ENCODE peak calls at places on chromosomes 13 and 19, in four cellular contexts. B is PC-3, U is mammary epithelial cell, R is cardiac muscle cell. W is an unnamed sample.

GRCh38 chr13:26531751-26532150 is 25.7 kb upstream of the WASF3 start:
- DNase-seq in R (no peak), U (no peak), B (no peak), W (no peak)

GRCh38 chr13:104553156-104553555 is 1486.9 kb upstream of the SLC10A2 start:
- DNase-seq in R (no peak), U (no peak), B (peak), W (no peak)

GRCh38 chr19:4416268-4416667 is 13.8 kb downstream of the CHAF1A start:
- DNase-seq in U (no peak), B (no peak), R (no peak), W (no peak)

GRCh38 chr19:8265872-8266271 is 42.3 kb downstream of the CD320 start:
- DNase-seq in U (no peak), R (no peak), B (no peak), W (no peak)

GRCh38 chr19:10888421-10888866 is 17.1 kb downstream of the CARM1 start:
- DNase-seq in U (no peak), R (peak), B (no peak), W (no peak)

GRCh38 chr19:31013391-31013975 is 335.8 kb downstream of the TSHZ3 start:
- DNase-seq in B (no peak), U (no peak), R (no peak), W (no peak)

GRCh38 chr13:110525328-110526319 is 35.9 kb downstream of the RAB20 start:
- DNase-seq in B (no peak), R (no peak), U (no peak), W (no peak)

GRCh38 chr13:28318418-28318995 is 176.4 kb downstream of the FLT1 start:
- DNase-seq in R (no peak), U (no peak), B (no peak), W (no peak)

GRCh38 chr19:38736413-38737280 is 7.6 kb downstream of the CAPN12 start:
- DNase-seq in U (peak), R (peak), B (peak), W (no peak)

GRCh38 chr13:19845758-19846157 is 17.7 kb downstream of the ZMYM5 start:
- DNase-seq in R (no peak), B (peak), U (peak), W (peak)
- H3K27ac ChIP-seq in R (no peak), B (peak), U (peak), W (peak)

GRCh38 chr19:6218497-6219146 is 61.2 kb downstream of the MLLT1 start:
- DNase-seq in R (peak), B (peak), U (peak), W (no peak)
- H3K27ac ChIP-seq in R (peak), B (no peak), U (no peak), W (no peak)

DNA sequence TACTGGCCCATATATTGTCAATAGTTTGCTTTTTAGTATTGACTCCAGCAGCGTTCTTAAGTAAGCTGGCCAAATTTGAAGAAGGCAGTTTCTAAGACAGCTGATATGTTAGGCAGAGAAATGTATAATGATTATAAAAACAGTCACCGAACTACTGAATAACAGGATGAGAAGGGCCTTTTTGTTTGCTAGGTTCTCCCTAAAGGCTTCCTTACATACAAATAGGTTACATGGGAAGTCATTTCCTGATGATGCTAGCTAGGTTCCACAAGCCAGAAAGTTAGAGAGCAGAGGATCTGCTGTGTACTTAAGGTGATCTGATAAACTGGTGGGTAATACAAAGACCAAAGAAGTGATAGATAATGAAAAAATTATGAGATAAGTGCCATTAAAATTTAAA is 139.7 kb downstream of the VWA8 start:
- DNase-seq in B (no peak), R (no peak), U (no peak), W (no peak)
- H3K27ac ChIP-seq in B (no peak), R (no peak), U (no peak), W (no peak)

GRCh38 chr19:54160182-54160811 is 776 bp upstream of the LENG1 start:
- DNase-seq in R (no peak), U (peak), B (peak), W (no peak)

GRCh38 chr19:54159352-54160181 is at the start of gene LENG1:
- DNase-seq in R (peak), U (peak), B (peak), W (peak)

GRCh38 chr19:54162884-54163283 is 3.4 kb upstream of the LENG1 start:
- DNase-seq in U (no peak), B (no peak), R (no peak), W (no peak)

GRCh38 chr19:54162241-54162805 is 2.8 kb upstream of the LENG1 start:
- DNase-seq in R (peak), U (peak), B (peak), W (no peak)

DNA sequence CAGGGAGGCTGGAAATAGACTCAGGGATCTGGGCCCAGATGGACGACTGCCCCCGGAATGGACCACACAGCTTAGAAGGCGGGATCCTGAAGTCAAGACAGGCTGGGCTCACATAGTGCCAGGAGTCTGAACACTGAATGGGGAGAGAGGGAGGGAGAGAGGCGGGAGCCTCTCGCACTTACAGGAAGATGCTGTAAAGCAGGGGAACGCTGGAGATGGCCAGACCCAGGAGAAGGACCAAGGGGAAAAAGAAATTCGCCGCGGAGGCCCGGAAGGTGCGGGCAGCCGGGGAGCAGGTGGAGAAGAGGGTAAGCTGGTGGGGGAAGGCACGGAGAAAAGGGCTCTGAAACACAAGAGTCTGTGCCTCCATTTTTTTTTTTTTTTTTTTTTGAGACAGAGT is 1.4 kb upstream of the LENG1 start:
- DNase-seq in B (peak), R (no peak), U (no peak), W (no peak)
- H3K27ac ChIP-seq in B (no peak), R (no peak), U (peak), W (peak)

GRCh38 chr19:1757468-1758230 is 4.3 kb downstream of the ONECUT3 start:
- DNase-seq in U (no peak), R (no peak), B (no peak), W (no peak)

GRCh38 chr19:1758231-1758577 is 4.9 kb downstream of the ONECUT3 start:
- DNase-seq in R (no peak), B (no peak), U (no peak), W (no peak)

GRCh38 chr19:1756705-1757445 is 3.6 kb downstream of the ONECUT3 start:
- DNase-seq in U (no peak), R (no peak), B (no peak), W (no peak)

GRCh38 chr19:1760020-1760419 is 6.7 kb downstream of the ONECUT3 start:
- DNase-seq in R (no peak), B (no peak), U (no peak), W (no peak)

DNA sequence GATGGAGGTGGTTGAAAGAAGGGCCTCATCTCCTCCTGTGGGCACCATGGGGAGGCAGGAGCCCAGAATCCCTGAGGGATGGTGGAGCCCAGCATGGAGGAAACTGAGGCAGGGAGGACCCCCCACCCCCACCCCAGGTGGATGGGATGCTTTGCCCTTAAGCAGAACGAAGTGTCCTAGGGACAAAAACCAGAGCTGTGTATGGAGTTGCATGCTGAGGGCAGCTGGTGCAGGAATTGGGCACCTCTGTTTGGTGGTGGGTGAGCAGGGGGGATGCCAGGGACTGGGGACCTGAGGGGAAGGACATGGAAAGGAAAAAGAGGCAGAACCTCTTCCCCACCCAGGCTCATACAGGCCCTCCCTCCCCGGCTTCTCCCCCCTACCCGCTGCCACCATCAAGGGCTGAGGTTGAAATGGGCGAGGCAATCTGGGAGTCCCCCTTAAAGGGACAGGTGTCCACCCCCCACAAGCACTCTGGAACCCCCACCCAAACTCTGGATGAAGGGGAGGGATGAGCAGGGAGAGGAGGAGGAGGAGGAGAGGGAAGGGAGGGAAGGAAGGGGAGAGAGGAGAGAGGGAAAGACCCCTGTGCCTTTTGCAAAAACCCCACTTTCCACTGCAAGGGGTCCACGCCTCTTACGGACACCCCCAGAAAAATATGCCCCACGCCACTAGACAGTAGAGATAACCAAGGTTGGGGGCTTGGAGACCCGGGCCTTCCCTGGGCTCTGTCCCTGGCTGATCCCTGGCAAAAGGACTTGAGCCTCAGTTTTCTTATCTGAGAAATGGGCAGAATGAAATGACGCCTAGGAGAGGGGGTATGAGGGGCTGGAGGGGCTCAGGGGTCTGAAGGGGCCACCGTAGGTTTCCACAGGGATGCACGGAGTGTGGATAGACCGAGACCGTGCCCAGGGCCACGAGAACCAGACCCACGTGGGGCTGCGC is 5.9 kb downstream of the ONECUT3 start:
- DNase-seq in B (no peak), U (no peak), R (no peak), W (no peak)
- H3K27ac ChIP-seq in B (no peak), U (no peak), R (no peak), W (no peak)

DNA sequence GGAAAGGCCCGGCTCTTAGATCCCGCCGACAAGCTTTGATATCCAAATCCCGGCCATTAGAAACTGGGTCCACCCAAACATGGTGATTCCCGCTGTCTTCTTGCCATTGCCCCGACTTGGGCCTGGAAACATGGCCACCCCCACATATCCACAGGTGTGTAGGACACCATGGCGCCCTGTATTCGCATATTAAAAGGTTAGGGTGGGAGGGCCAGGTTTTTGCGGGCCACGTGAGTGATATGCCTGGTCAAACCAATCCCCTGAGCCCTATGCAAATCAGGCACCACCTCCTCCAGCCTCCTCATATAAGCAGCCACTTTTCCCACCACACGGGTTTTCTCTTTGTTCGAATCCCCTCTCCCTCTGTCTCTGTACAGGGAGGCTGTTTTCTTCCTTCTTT is 766.4 kb downstream of the UQCRFS1 start:
- DNase-seq in B (no peak), R (no peak), U (no peak), W (no peak)
- H3K27ac ChIP-seq in B (no peak), R (no peak), U (no peak), W (no peak)

GRCh38 chr19:42424345-42424707 is 2.9 kb downstream of the LIPE start:
- DNase-seq in U (no peak), B (no peak), R (no peak), W (no peak)

GRCh38 chr19:42421591-42422031 is 5.6 kb downstream of the LIPE start:
- DNase-seq in U (peak), R (no peak), B (peak), W (peak)

GRCh38 chr19:42423462-42424344 is 3.5 kb downstream of the LIPE start:
- DNase-seq in U (peak), B (peak), R (peak), W (no peak)

GRCh38 chr19:42422092-42422575 is 5.1 kb downstream of the LIPE start:
- DNase-seq in U (no peak), B (no peak), R (no peak), W (no peak)

DNA sequence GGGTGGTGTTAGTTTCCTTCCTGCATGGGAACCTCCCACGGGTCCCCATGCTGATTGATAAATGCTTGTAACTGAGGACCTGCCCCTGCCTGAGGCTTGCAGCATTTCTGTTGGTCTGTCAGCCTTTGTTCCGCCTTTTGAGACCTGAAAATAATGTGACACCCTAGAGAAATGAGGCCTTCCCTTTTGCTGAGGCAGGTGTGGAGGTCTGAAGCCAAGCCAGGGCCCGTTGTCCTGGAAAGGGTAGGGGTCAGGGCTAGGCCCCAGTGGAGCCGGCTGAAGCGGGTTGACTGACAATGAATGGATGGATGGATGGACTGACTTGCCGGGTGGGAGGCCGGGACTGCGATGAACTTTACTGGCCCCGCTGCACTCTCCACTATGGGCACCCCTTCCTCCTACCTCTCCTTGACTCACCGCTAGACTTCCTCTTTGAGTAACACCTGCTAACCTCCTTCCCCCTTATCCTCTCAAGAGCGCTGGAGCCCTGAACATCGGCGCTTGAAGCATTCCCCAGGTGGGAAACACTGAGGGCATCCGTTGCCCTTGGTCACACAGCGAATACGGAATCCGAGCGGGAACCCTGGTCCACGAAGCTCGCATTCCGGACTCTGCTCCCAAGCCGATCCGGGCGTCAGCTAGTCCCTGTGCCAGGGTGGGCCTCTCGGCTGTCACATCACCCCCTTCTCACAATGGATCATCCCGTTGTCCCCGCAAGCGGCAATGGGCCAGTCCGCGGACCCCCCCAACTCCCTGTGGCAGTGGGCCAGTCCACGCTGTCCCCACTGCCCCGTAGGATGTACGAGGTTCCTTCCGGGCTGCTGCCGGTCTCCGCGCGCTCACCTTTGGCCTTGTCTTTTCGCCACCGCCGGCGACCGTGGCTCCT is 4.4 kb downstream of the LIPE start:
- DNase-seq in R (peak), B (no peak), U (peak), W (no peak)
- H3K27ac ChIP-seq in R (no peak), B (no peak), U (peak), W (peak)

GRCh38 chr13:44575035-44575434 is 1.1 kb downstream of the TSC22D1 start:
- DNase-seq in B (no peak), R (no peak), U (peak), W (no peak)
- H3K27ac ChIP-seq in B (peak), R (no peak), U (no peak), W (no peak)

GRCh38 chr19:6481541-6482342 is at the start of gene DENND1C:
- DNase-seq in R (peak), U (no peak), B (peak), W (no peak)
- H3K27ac ChIP-seq in R (no peak), U (no peak), B (no peak), W (no peak)

GRCh38 chr19:49407079-49407478 is 16.2 kb downstream of the PTH2 start:
- DNase-seq in U (no peak), R (no peak), B (no peak), W (no peak)

GRCh38 chr19:49408816-49409440 is 14.3 kb downstream of the PTH2 start:
- DNase-seq in B (no peak), R (no peak), U (no peak), W (no peak)

GRCh38 chr19:49407482-49408015 is 15.7 kb downstream of the PTH2 start:
- DNase-seq in B (no peak), U (no peak), R (no peak), W (no peak)

GRCh38 chr19:49411681-49412321 is 11.4 kb downstream of the PTH2 start:
- DNase-seq in U (no peak), R (no peak), B (no peak), W (no peak)

GRCh38 chr19:49409441-49410029 is 13.7 kb downstream of the PTH2 start:
- DNase-seq in U (no peak), R (no peak), B (no peak), W (no peak)
- H3K27ac ChIP-seq in U (no peak), R (no peak), B (no peak), W (no peak)

W was measured in epithelial cell of prostate.